ENCODE peak calls at places on chromosomes 13 and 19, in seven cellular contexts. Q is endothelial cell of umbilical vein, T is GM12891, H is esophagus muscularis mucosa, A is HCT116, G is GM12892, I is upper lobe of left lung. X is an unnamed sample.

GRCh38 chr19:46732966-46733692 is 12.7 kb upstream of the FKRP start:
- DNase-seq in Q (no peak), T (no peak), H (no peak), A (no peak), G (no peak), I (peak), X (no peak)

GRCh38 chr13:112697756-112698655 is 8.2 kb downstream of the ATP11A start:
- DNase-seq in Q (no peak), T (no peak), H (no peak), A (no peak), G (no peak), I (no peak), X (no peak)

GRCh38 chr13:76014618-76015315 is 378.6 kb downstream of the LMO7 start:
- DNase-seq in Q (no peak), T (no peak), H (no peak), A (no peak), G (no peak), I (no peak), X (no peak)

GRCh38 chr13:95323930-95324662 is 22.8 kb upstream of the ABCC4 start:
- DNase-seq in Q (peak), T (no peak), H (no peak), A (no peak), G (no peak), I (no peak), X (no peak)

GRCh38 chr19:7731615-7732014 is 295 bp downstream of the CLEC4G start:
- DNase-seq in Q (no peak), T (no peak), H (no peak), A (no peak), G (no peak), I (no peak), X (no peak)

GRCh38 chr13:51599444-51600176 is 15.3 kb downstream of the WDFY2 start:
- DNase-seq in Q (no peak), T (no peak), H (no peak), A (no peak), G (no peak), I (no peak), X (no peak)

GRCh38 chr13:106599875-106600797 is 32.2 kb upstream of the ARGLU1 start:
- DNase-seq in Q (peak), T (no peak), H (no peak), A (no peak), G (no peak), I (no peak), X (no peak)

GRCh38 chr19:10975374-10976036 is 14.7 kb downstream of the SMARCA4 start:
- DNase-seq in Q (peak), T (no peak), H (no peak), A (no peak), G (no peak), I (peak), X (no peak)

GRCh38 chr19:13727798-13728197 is 36.5 kb upstream of the MRI1 start:
- DNase-seq in Q (no peak), T (no peak), H (no peak), A (no peak), G (no peak), I (no peak), X (no peak)

GRCh38 chr13:32946558-32946957 is 69.7 kb upstream of the KL start:
- DNase-seq in Q (no peak), T (no peak), H (no peak), A (no peak), G (no peak), I (no peak), X (no peak)

GRCh38 chr19:30522359-30522758 is 150.2 kb downstream of the ZNF536 start:
- DNase-seq in Q (no peak), T (no peak), H (no peak), A (no peak), G (no peak), I (no peak), X (no peak)

GRCh38 chr13:80716610-80717081 is 375.7 kb upstream of the SPRY2 start:
- DNase-seq in Q (peak), T (no peak), H (no peak), A (no peak), G (no peak), I (no peak), X (no peak)

GRCh38 chr13:98370806-98371553 is 193.9 kb upstream of the RNF113B start:
- DNase-seq in Q (no peak), T (no peak), H (no peak), A (no peak), G (no peak), I (no peak), X (no peak)

GRCh38 chr19:45311640-45312039 is 11.0 kb downstream of the CKM start:
- DNase-seq in Q (no peak), T (no peak), H (no peak), A (no peak), G (no peak), I (no peak), X (no peak)

GRCh38 chr13:30334663-30335386 is 27.5 kb upstream of the KATNAL1 start:
- DNase-seq in Q (peak), T (no peak), H (no peak), A (peak), G (no peak), I (no peak), X (no peak)

GRCh38 chr13:37129867-37130266 is 24.4 kb upstream of the CSNK1A1L start:
- DNase-seq in Q (no peak), T (no peak), H (no peak), A (no peak), G (no peak), I (no peak), X (no peak)

GRCh38 chr13:104320446-104320845 is 1254.2 kb upstream of the SLC10A2 start:
- DNase-seq in Q (no peak), T (no peak), H (no peak), A (no peak), G (no peak), I (no peak), X (no peak)

GRCh38 chr13:48230541-48230940 is 2.5 kb upstream of the ITM2B start:
- DNase-seq in Q (no peak), T (no peak), H (no peak), A (no peak), G (no peak), I (no peak), X (no peak)

GRCh38 chr19:35901055-35901644 is 810 bp upstream of the NFKBID start:
- DNase-seq in Q (no peak), T (no peak), H (no peak), A (no peak), G (no peak), I (no peak), X (no peak)

GRCh38 chr19:15303105-15303780 is 29.1 kb downstream of the BRD4 start:
- DNase-seq in Q (no peak), T (no peak), H (no peak), A (no peak), G (no peak), I (no peak), X (no peak)
- TF ChIP-seq POLR2AphosphoS5 in Q (no peak), T (no peak), H (no peak), A (no peak), G (no peak), I (no peak), X (no peak)

GRCh38 chr19:18521692-18522123 is at the start of gene ELL:
- DNase-seq in Q (no peak), T (no peak), H (no peak), A (no peak), G (no peak), I (no peak), X (no peak)
- TF ChIP-seq POLR2A in Q (peak), T (peak), H (peak), A (peak), G (peak), I (peak), X (peak)

GRCh38 chr19:38045554-38046253 is 138.7 kb downstream of the SIPA1L3 start:
- DNase-seq in Q (no peak), T (no peak), H (no peak), A (no peak), G (no peak), I (no peak), X (no peak)

GRCh38 chr19:38047048-38047435 is 140.0 kb downstream of the SIPA1L3 start:
- DNase-seq in Q (no peak), T (no peak), H (no peak), A (no peak), G (no peak), I (no peak), X (no peak)

GRCh38 chr19:38046254-38047047 is 139.4 kb downstream of the SIPA1L3 start:
- DNase-seq in Q (no peak), T (peak), H (no peak), A (no peak), G (peak), I (no peak), X (no peak)

GRCh38 chr19:38049105-38049649 is 142.2 kb downstream of the SIPA1L3 start:
- DNase-seq in Q (no peak), T (peak), H (no peak), A (no peak), G (peak), I (no peak), X (no peak)

GRCh38 chr19:38047641-38048040 is 140.6 kb downstream of the SIPA1L3 start:
- DNase-seq in Q (no peak), T (no peak), H (no peak), A (no peak), G (no peak), I (no peak), X (no peak)
- TF ChIP-seq POLR2AphosphoS5 in Q (no peak), T (no peak), H (no peak), A (no peak), G (no peak), I (no peak), X (no peak)

DNA sequence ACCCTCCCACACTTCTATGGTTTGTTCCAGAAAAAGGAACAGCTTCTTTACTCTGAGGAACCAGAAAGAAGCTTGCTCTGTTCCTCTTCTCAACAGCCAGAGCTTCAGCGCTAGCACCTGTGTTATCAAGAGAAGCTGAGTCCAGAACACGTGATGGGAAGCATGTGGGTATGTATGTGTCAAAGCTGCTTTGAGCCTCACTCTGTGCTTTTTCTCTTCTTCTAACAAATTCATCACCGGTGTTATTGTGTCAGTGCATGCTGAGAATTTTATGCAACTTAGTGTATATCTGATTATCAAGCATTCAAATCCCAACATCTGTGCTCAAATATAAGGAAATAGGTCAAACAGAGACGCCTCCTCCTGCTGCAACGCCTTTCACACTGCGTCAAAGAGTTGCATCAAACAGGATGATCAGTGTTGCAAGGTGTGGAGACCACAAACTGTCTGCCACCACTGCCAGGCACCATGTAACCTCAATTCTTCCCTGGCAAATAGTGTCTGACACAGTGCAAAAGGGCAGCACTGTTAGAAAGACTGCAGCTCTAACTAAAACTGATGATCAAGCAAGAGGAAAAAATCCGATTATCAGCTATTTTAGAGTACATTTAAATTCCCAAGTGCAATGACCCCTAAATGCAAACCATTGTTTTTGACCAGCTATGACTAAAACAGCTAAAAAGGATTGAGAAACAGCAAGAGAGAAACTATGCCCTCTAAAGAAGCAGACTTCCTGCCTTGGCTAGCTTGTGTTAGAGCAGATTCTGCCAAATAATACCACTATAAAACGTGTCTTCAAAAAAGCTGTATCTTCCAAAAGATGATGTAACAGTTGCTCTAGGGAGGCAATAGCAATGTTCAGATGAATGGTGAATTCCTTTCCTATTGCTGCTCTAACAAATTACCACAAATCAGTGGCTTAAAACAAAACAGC is 84.1 kb downstream of the LRRC63 start:
- DNase-seq in Q (peak), T (no peak), H (no peak), A (no peak), G (no peak), I (peak), X (no peak)
- TF ChIP-seq POLR2A in Q (no peak), T (no peak), H (no peak), A (no peak), G (no peak), I (no peak), X (no peak)

DNA sequence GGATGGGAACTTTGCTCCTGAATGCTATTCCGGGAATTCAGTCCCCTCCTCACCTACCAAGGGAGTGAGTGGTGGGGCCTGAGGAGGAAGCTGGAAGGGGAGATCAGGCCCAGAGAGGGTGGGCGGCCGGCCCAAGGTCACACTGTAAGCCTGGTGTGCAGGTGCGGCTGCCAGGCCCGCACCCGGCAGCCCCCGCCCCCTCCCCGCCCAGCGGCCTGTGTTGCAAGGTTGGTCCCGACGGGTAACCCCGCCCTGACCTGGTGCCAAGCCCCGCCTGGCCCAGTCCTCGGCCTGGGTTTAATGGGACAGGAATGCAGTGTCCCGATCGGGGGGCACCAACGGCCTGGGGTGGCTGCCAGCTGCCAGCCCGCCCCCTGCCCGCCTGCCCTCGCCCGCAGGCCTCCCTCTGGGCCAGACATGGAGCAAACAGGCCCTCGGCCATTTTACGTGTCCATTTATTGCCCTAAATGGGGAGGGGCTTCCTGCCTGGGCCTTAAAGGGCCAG is 5.5 kb downstream of the ZBTB7A start:
- DNase-seq in Q (no peak), T (no peak), H (no peak), A (no peak), G (no peak), I (peak), X (peak)
- TF ChIP-seq POLR2AphosphoS5 in Q (no peak), T (no peak), H (peak), A (peak), G (no peak), I (no peak), X (peak)

GRCh38 chr19:40055832-40056504 is at the start of gene ZNF780B:
- DNase-seq in Q (peak), T (peak), H (peak), A (peak), G (peak), I (peak), X (peak)
- TF ChIP-seq POLR2A in Q (no peak), T (peak), H (no peak), A (no peak), G (peak), I (peak), X (no peak)

DNA sequence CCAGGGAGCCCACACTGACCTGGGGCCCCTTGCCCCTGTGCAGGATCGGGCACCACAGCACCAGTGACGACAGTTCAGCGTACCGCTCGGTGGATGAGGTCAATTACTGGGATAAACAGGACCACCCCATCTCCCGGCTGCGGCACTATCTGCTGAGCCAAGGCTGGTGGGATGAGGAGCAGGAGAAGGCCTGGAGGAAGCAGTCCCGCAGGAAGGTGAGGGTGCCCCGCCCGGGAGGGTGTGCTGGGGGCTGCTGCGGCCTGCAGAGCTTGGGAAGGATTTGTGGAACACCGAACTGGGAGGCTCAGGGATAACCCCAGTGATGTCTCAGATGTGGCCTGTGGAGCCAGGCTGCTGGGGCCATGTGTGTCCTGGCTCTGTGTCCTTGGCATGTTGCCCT is 4.2 kb downstream of the B3GNT8 start:
- DNase-seq in Q (no peak), T (no peak), H (no peak), A (no peak), G (no peak), I (no peak), X (no peak)
- TF ChIP-seq POLR2AphosphoS5 in Q (no peak), T (no peak), H (no peak), A (no peak), G (no peak), I (no peak), X (no peak)